ENCODE peak calls at places on chromosomes 13 and 19, in five cellular contexts. V is fibroblast of lung, T is cardiac fibroblast, D is HFF-Myc, H is Peyer's patch. M is an unnamed sample.

GRCh38 chr13:35953537-35954206 is 177.5 kb downstream of the DCLK1 start:
- DNase-seq in H (peak; percentile 69), D (peak; percentile 87), V (peak; percentile 88), T (peak; percentile 98), M (peak; percentile 58)

GRCh38 chr13:46374710-46375109 is 12.3 kb downstream of the RUBCNL start:
- DNase-seq in V (no peak), H (peak; percentile 63), D (no peak), T (no peak), M (no peak)

GRCh38 chr13:67554296-67554695 is 324.2 kb upstream of the PCDH9 start:
- DNase-seq in V (peak; percentile 86), H (no peak), T (no peak), D (no peak), M (no peak)

GRCh38 chr19:6692027-6692426 is 22.1 kb upstream of the TNFSF14 start:
- DNase-seq in V (no peak), H (no peak), D (no peak), T (no peak), M (no peak)

GRCh38 chr19:52660981-52661380 is 22.8 kb upstream of the ZNF83 start:
- DNase-seq in H (no peak), V (peak; percentile 66), D (no peak), T (peak; percentile 14), M (no peak)

GRCh38 chr19:16373539-16373938 is 48.9 kb downstream of the KLF2 start:
- DNase-seq in T (peak; percentile 87), V (peak; percentile 47), H (no peak), D (peak; percentile 21), M (no peak)

GRCh38 chr19:37941820-37942515 is 35.0 kb downstream of the SIPA1L3 start:
- DNase-seq in T (no peak), V (no peak), H (peak; percentile 55), D (no peak), M (no peak)

GRCh38 chr19:24073807-24074206 is 13.2 kb upstream of the ZNF254 start:
- DNase-seq in T (no peak), V (no peak), D (no peak), H (no peak), M (no peak)

GRCh38 chr19:49642488-49643035 is 553 bp downstream of the SCAF1 start:
- DNase-seq in H (no peak), T (peak; percentile 8), V (no peak), D (no peak), M (no peak)

GRCh38 chr13:35252536-35253205 is 223.8 kb downstream of the MAB21L1 start:
- DNase-seq in D (no peak), H (no peak), T (no peak), V (no peak), M (no peak)

GRCh38 chr13:102261809-102262208 is 140.0 kb downstream of the FGF14 start:
- DNase-seq in H (no peak), T (no peak), V (no peak), D (no peak), M (no peak)

DNA sequence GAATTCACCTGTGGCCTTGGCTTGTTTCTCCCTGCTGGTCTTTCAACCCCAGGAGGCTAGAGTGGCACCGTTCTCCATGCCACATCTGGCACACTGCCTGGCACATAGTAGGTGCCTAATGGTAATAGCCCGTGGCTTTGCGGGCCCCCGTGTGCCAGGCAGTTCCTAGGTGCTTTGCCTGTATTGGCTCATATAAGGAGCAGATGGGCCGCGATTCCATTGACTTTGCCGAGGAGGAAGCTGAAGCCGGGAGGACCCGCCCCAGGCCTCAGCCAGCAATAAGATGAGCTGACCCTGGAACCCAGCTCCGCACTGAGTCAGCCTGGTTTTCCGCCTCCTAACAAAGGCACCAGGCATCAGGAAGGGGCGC is 807 bp downstream of the PGLYRP1 start:
- DNase-seq in H (peak; percentile 45), T (no peak), D (no peak), V (no peak), M (no peak)
- H3K4me3 ChIP-seq in H (no peak overlapping the region), T (no peak overlapping the region), D (no peak overlapping the region), V (no peak overlapping the region), M (no peak overlapping the region)

DNA sequence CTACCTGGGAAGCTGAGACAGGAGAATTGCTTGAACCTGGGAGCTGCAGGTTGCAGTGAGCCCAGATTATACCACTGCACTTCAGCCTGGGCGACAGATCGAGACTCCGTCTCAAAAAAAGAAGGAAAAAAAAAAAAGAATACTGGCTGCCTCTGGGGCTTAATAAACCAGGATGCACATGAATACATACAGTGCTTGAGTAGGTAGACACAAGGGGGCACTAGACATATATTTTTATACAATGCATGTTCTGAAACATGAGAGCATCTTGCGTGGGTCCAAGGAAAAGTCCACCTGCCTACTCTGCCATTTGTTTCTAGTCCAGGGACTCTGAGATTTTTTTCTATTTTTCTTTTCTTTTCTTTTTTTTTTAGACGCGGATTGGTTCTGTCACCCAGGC is 31.2 kb downstream of the KEAP1 start:
- DNase-seq in V (peak; percentile 38), D (no peak), T (peak; percentile 65), H (no peak), M (no peak)
- TF ChIP-seq CTCF in V (peak; percentile 33), D (peak; percentile 36), T (peak; percentile 49), H (no peak), M (peak; percentile 55)

GRCh38 chr13:21594715-21595545 is 9.0 kb downstream of the MICU2 start:
- DNase-seq in D (no peak), V (no peak), H (no peak), T (no peak), M (no peak)
- H3K4me3 ChIP-seq in D (no peak overlapping the region), V (no peak overlapping the region), H (no peak overlapping the region), T (no peak overlapping the region), M (no peak overlapping the region)

GRCh38 chr13:89930861-89931260 is 1416.6 kb upstream of the MIR17HG start:
- DNase-seq in D (no peak), H (no peak), V (no peak), T (no peak), M (no peak)

GRCh38 chr13:89923731-89924130 is 1423.8 kb upstream of the MIR17HG start:
- DNase-seq in D (no peak), V (peak; percentile 30), H (no peak), T (peak; percentile 9), M (peak; percentile 17)

GRCh38 chr13:89923052-89923451 is 1424.4 kb upstream of the MIR17HG start:
- DNase-seq in H (no peak), T (no peak), D (no peak), V (no peak), M (no peak)

GRCh38 chr13:89920461-89920860 is 1427.0 kb upstream of the MIR17HG start:
- DNase-seq in V (no peak), T (no peak), D (no peak), H (no peak), M (no peak)

GRCh38 chr13:89925107-89925506 is 1422.4 kb upstream of the MIR17HG start:
- DNase-seq in D (no peak), T (peak; percentile 23), H (no peak), V (peak; percentile 20), M (no peak)
- TF ChIP-seq CTCF in D (no peak), T (peak; percentile 16), H (no peak), V (no peak), M (peak; percentile 61)

DNA sequence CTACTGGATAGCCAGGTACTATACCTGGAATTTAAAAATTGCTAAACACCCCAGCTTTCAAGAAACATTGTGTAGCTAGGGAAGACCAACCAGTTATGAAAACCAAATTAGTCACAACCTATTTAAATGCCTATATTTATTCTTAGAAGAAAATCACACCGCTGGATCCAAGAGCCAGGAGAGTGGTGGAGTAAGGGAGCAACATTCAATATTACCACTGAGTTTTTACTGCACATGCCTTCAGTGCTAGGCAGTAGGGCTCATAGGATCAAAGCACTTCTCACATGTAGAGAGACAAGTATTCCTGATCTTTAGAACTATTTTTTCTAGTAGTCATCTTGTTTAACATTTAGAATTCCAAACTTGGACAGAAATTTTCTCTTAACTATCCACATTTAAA is 11.2 kb downstream of the ITM2B start:
- DNase-seq in V (no peak), H (no peak), T (no peak), D (no peak), M (no peak)
- H3K4me3 ChIP-seq in V (no peak overlapping the region), H (no peak overlapping the region), T (no peak overlapping the region), D (no peak overlapping the region), M (no peak overlapping the region)

GRCh38 chr19:1779604-1779973 is 26.3 kb downstream of the ONECUT3 start:
- DNase-seq in H (no peak), T (no peak), D (no peak), V (no peak), M (no peak)

GRCh38 chr19:1777149-1777548 is 23.8 kb downstream of the ONECUT3 start:
- DNase-seq in V (no peak), T (no peak), D (no peak), H (no peak), M (no peak)

GRCh38 chr19:1782501-1782900 is 29.2 kb downstream of the ONECUT3 start:
- DNase-seq in H (no peak), V (no peak), D (no peak), T (no peak), M (no peak)

GRCh38 chr19:1783354-1783753 is 28.7 kb downstream of the ATP8B3 start:
- DNase-seq in T (no peak), V (no peak), H (no peak), D (no peak), M (no peak)

DNA sequence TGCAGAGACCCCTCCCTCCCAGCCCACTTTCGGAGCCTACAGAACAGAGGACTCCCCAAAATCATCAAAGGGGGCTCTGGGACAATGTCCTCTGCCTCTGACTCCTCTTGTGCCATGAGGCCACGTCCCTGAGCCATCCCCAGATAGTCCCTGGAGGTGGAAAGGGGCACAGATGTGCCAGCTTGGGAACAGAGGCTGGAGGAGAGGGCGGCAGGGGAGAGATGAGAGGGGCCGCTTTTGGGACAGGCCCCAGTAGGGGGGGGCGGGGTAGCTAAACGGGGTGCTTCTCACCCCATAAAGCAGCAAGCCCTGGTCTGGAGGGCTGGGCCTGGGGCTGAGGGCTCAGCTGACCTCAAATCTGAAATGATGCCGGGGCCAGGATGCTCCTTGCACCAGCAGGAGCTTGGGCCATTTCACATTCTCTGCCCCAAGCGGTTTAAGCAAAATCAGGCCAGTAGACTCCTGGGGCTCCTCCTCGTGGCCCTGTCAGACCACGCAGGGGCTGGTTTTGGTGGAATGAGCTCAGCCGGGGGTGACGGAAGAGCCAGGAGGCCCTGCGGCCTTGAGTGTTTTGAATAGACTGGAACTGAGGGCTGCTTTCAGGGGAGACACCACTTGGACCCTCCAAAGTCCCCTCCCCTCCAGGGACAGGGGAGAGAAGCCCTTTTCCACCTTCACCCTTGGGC is 27.1 kb downstream of the ONECUT3 start:
- DNase-seq in D (no peak), H (no peak), T (peak; percentile 43), V (peak; percentile 18), M (no peak)
- TF ChIP-seq CTCF in D (no peak), H (no peak), T (no peak), V (peak; percentile 10), M (peak; percentile 10)

GRCh38 chr19:35029737-35030256 is 473 bp upstream of the SCN1B start:
- DNase-seq in D (no peak), H (no peak), V (no peak), T (no peak), M (no peak)
- H3K4me3 ChIP-seq in D (peak overlapping the region; percentile 23), H (peak overlapping the region; percentile 45), V (peak overlapping the region; percentile 52), T (peak overlapping the region; percentile 39), M (peak overlapping the region; percentile 47)

GRCh38 chr13:49646688-49647087 is 18.4 kb downstream of the ARL11 start:
- DNase-seq in D (no peak), V (no peak), H (no peak), T (no peak), M (no peak)

GRCh38 chr13:49652691-49653305 is 24.5 kb downstream of the ARL11 start:
- DNase-seq in V (no peak), H (peak; percentile 69), T (peak; percentile 52), D (no peak), M (no peak)

GRCh38 chr13:49651775-49652690 is 23.7 kb downstream of the ARL11 start:
- DNase-seq in D (no peak), V (no peak), T (no peak), H (no peak), M (no peak)

GRCh38 chr13:49649963-49650312 is 21.6 kb downstream of the ARL11 start:
- DNase-seq in H (no peak), D (no peak), V (no peak), T (no peak), M (no peak)

GRCh38 chr13:49649244-49649962 is 21.1 kb downstream of the ARL11 start:
- DNase-seq in D (no peak), T (peak; percentile 64), V (peak; percentile 41), H (no peak), M (no peak)
- TF ChIP-seq CTCF in D (peak; percentile 47), T (peak; percentile 56), V (peak; percentile 32), H (no peak), M (peak; percentile 63)